ENCODE peak calls at places on chromosomes 5 and 9, in five cellular contexts. N, S, L, U and I are unnamed samples.

GRCh38 chr5:56947052-56947451 is 4.9 kb downstream of the MIER3 start:
- DNase-seq in L (no peak), S (no peak), U (no peak), N (no peak), I (no peak)

GRCh38 chr5:10539685-10539998 is 24.2 kb upstream of the ANKRD33B start:
- DNase-seq in U (no peak), S (no peak), L (no peak), N (no peak), I (no peak)

GRCh38 chr5:157855404-157855994 is 3.4 kb downstream of the CLINT1 start:
- DNase-seq in N (peak), U (peak), L (no peak), S (peak), I (peak)

GRCh38 chr5:16702964-16703363 is 86.2 kb upstream of the RETREG1 start:
- DNase-seq in S (no peak), N (no peak), U (no peak), L (no peak), I (no peak)

GRCh38 chr5:119022017-119022745 is 33.8 kb upstream of the DTWD2 start:
- DNase-seq in U (no peak), S (peak), L (no peak), N (peak), I (peak)

GRCh38 chr5:65808818-65809217 is 86.8 kb downstream of the NLN start:
- DNase-seq in N (no peak), U (no peak), S (no peak), L (no peak), I (peak)

GRCh38 chr9:113484258-113484730 is 20.8 kb downstream of the RGS3 start:
- DNase-seq in U (peak), L (peak), N (no peak), S (no peak), I (peak)

GRCh38 chr5:135211791-135212190 is 177.8 kb upstream of the PITX1 start:
- DNase-seq in U (no peak), L (no peak), N (no peak), S (no peak), I (no peak)

GRCh38 chr5:112935675-112936074 is 13.6 kb upstream of the REEP5 start:
- DNase-seq in U (no peak), N (no peak), S (no peak), L (no peak), I (no peak)

GRCh38 chr5:118006229-118006628 is 982.1 kb downstream of the DTWD2 start:
- DNase-seq in N (no peak), S (no peak), L (no peak), U (no peak), I (no peak)

GRCh38 chr9:125189361-125190289 is at the start of gene PPP6C:
- DNase-seq in S (peak), N (peak), L (peak), U (peak), I (peak)

GRCh38 chr5:173746050-173746449 is 129.6 kb upstream of the BOD1 start:
- DNase-seq in L (no peak), U (no peak), N (no peak), S (no peak), I (peak)

GRCh38 chr5:55467862-55468551 is 66.8 kb downstream of the PLPP1 start:
- DNase-seq in N (no peak), L (no peak), S (no peak), U (peak), I (no peak)

GRCh38 chr5:87004101-87004500 is 263.6 kb upstream of the RASA1 start:
- DNase-seq in U (no peak), L (no peak), N (no peak), S (no peak), I (no peak)

GRCh38 chr9:136665704-136666363 is 3.1 kb downstream of the EGFL7 start:
- DNase-seq in S (peak), U (no peak), L (no peak), N (peak), I (peak)

GRCh38 chr5:59557572-59557971 is 336.0 kb downstream of the PDE4D start:
- DNase-seq in S (no peak), L (no peak), N (no peak), U (no peak), I (no peak)

GRCh38 chr5:72452515-72453259 is 54.5 kb downstream of the ZNF366 start:
- DNase-seq in N (peak), S (no peak), U (peak), L (peak), I (no peak)

GRCh38 chr5:68396722-68397121 is 181.2 kb downstream of the PIK3R1 start:
- DNase-seq in U (peak), N (no peak), L (no peak), S (no peak), I (peak)

GRCh38 chr9:125759812-125760134 is 12.6 kb downstream of the PBX3 start:
- DNase-seq in N (no peak), U (no peak), S (no peak), L (no peak), I (no peak)

GRCh38 chr5:35947085-35947484 is 8.7 kb upstream of the CAPSL start:
- DNase-seq in S (no peak), N (no peak), U (no peak), L (no peak), I (no peak)

GRCh38 chr5:122697171-122697570 is 77.7 kb upstream of the SNX2 start:
- DNase-seq in N (no peak), U (no peak), L (no peak), S (no peak), I (no peak)

GRCh38 chr9:1707291-1707690 is 307.9 kb upstream of the SMARCA2 start:
- DNase-seq in L (no peak), N (no peak), U (no peak), S (no peak), I (peak)

GRCh38 chr5:45101146-45101545 is 292.4 kb downstream of the MRPS30 start:
- DNase-seq in U (no peak), L (no peak), S (no peak), N (no peak), I (no peak)

GRCh38 chr5:23208959-23209431 is 298.4 kb upstream of the PRDM9 start:
- DNase-seq in S (peak), N (peak), L (no peak), U (no peak), I (peak)

GRCh38 chr5:127892467-127893207 is 189.4 kb downstream of the CCDC192 start:
- DNase-seq in N (no peak), S (no peak), U (no peak), L (no peak), I (peak)

GRCh38 chr5:138844812-138845513 is 30.2 kb downstream of the LRRTM2 start:
- DNase-seq in L (no peak), U (no peak), S (no peak), N (no peak), I (no peak)

GRCh38 chr5:40871177-40871576 is 30.0 kb downstream of the CARD6 start:
- DNase-seq in N (no peak), L (no peak), S (no peak), U (no peak), I (no peak)

GRCh38 chr5:59124983-59125960 is 542.4 kb downstream of the RAB3C start:
- DNase-seq in S (no peak), L (peak), N (no peak), U (no peak), I (peak)

GRCh38 chr9:37908698-37909186 is 4.8 kb upstream of the SLC25A51 start:
- DNase-seq in L (no peak), S (no peak), U (peak), N (no peak), I (no peak)

GRCh38 chr9:132824151-132824550 is 53.9 kb downstream of the AK8 start:
- DNase-seq in L (no peak), N (no peak), U (no peak), S (no peak), I (no peak)